ENCODE peak calls at places on chromosomes 1 and 21, in nine cellular contexts. U, F, L, B, T, E, R, M and A are unnamed samples.

GRCh38 chr21:14120091-14120734 is 90.5 kb downstream of the LIPI start:
- DNase-seq in U (peak), F (no peak), L (no peak), B (peak), T (no peak), E (no peak), R (no peak), M (peak), A (no peak)

GRCh38 chr1:51217101-51217500 is 19.0 kb upstream of the RNF11 start:
- DNase-seq in U (no peak), F (no peak), L (no peak), B (no peak), T (no peak), E (no peak), R (no peak), M (no peak), A (no peak)

GRCh38 chr1:153572569-153573015 is 6.9 kb upstream of the S100A2 start:
- DNase-seq in U (peak), F (no peak), L (peak), B (peak), T (peak), E (no peak), R (peak), M (peak), A (peak)

GRCh38 chr1:12143631-12144155 is 23.1 kb upstream of the TNFRSF1B start:
- DNase-seq in U (peak), F (no peak), L (peak), B (peak), T (no peak), E (peak), R (peak), M (peak), A (peak)

GRCh38 chr1:160797861-160798273 is 1.9 kb downstream of the LY9 start:
- DNase-seq in U (no peak), F (peak), L (no peak), B (no peak), T (no peak), E (no peak), R (no peak), M (no peak), A (no peak)

GRCh38 chr1:39398278-39399010 is 93.0 kb upstream of the BMP8A start:
- DNase-seq in U (peak), F (no peak), L (peak), B (peak), T (peak), E (peak), R (peak), M (peak), A (peak)

GRCh38 chr1:89823679-89824292 is 3.0 kb downstream of the LRRC8D start:
- DNase-seq in U (peak), F (no peak), L (no peak), B (no peak), T (no peak), E (no peak), R (no peak), M (no peak), A (no peak)

GRCh38 chr1:214933375-214933774 is 149.2 kb upstream of the KCNK2 start:
- DNase-seq in U (no peak), F (no peak), L (no peak), B (no peak), T (no peak), E (no peak), R (no peak), M (no peak), A (no peak)

GRCh38 chr1:37605806-37606474 is 10.2 kb upstream of the GNL2 start:
- DNase-seq in U (no peak), F (no peak), L (no peak), B (no peak), T (no peak), E (no peak), R (peak), M (no peak), A (no peak)

GRCh38 chr1:240999826-241000225 is 357.2 kb downstream of the RGS7 start:
- DNase-seq in U (no peak), F (no peak), L (no peak), B (no peak), T (no peak), E (no peak), R (no peak), M (no peak), A (no peak)

GRCh38 chr1:98277111-98277510 is 356.3 kb upstream of the DPYD start:
- DNase-seq in U (peak), F (no peak), L (no peak), B (peak), T (no peak), E (peak), R (no peak), M (no peak), A (no peak)

GRCh38 chr1:200029035-200029623 is 1.6 kb downstream of the NR5A2 start:
- DNase-seq in U (peak), F (no peak), L (no peak), B (peak), T (no peak), E (no peak), R (no peak), M (no peak), A (no peak)

GRCh38 chr21:16159213-16159970 is 429.6 kb downstream of the USP25 start:
- DNase-seq in U (no peak), F (no peak), L (no peak), B (no peak), T (no peak), E (peak), R (no peak), M (no peak), A (no peak)

GRCh38 chr1:65804584-65804983 is 11.9 kb downstream of the PDE4B start:
- DNase-seq in U (no peak), F (no peak), L (no peak), B (no peak), T (no peak), E (no peak), R (no peak), M (no peak), A (no peak)

GRCh38 chr1:180851995-180852887 is 60.5 kb upstream of the KIAA1614 start:
- DNase-seq in U (peak), F (no peak), L (no peak), B (no peak), T (no peak), E (no peak), R (no peak), M (no peak), A (no peak)

DNA sequence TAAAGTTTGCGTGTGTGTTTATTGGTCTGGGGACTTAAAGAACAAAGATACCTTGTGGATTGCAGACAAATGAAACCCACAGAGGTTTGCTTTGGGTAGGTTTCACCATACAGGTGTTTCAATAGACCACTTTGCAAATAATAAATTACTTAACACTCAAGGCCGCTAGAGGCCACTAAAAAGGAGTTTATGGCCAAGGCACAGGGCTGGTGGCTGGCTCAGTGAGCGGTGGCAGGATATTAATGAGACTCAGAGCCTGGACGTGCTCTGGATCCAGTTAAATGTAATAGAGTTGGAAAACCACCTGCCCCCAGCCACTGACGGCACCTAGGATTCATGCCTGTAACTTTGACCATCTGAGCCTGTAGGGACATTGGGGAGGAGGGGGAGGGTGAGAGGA is 44.5 kb downstream of the LRRC38 start:
- DNase-seq in U (peak), F (no peak), L (peak), B (peak), T (no peak), E (no peak), R (no peak), M (no peak), A (no peak)
- TF ChIP-seq CTCF in U (peak), F (no peak), L (no peak), B (peak), T (no peak), E (no peak), R (no peak), M (no peak), A (no peak)

DNA sequence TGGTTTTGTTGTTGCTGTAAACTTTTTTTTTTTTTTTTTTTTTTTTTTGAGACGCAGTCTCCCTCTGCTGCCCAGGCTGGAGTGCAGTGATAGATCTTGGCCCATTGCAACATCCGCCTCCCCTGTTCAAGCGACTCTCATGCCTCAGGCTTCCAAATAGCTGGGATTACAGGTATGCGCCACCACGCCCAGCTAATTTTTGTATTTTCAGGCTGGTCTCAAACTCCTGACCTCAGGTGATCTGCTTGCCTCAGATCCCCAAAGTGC is 78.9 kb upstream of the SLC45A1 start:
- DNase-seq in U (no peak), F (no peak), L (no peak), B (no peak), T (no peak), E (no peak), R (peak), M (no peak), A (no peak)
- TF ChIP-seq CTCF in U (peak), F (no peak), L (peak), B (no peak), T (peak), E (peak), R (no peak), M (no peak), A (peak)

DNA sequence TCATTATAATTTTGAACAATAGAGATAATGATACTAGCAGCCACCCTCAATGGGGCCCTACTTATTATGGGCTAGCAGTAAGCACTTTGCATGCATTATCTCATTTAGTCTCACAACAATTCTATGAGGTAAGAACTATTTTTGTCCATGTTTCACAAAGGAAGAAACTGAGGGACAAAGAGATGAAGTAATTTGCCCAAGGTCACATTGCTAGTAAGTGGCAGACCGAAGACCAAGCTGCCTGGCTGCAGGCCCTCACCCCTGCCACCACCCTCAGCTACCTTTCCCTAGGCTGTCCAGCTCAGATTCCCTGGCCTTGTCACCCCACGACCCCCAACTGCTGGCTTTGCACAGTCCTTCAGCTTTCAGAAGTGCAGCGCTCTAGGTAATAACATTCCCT is 39.6 kb downstream of the IRF2BP2 start:
- DNase-seq in U (no peak), F (no peak), L (no peak), B (no peak), T (no peak), E (no peak), R (no peak), M (no peak), A (no peak)
- TF ChIP-seq CTCF in U (no peak), F (no peak), L (no peak), B (no peak), T (no peak), E (no peak), R (no peak), M (no peak), A (no peak)

DNA sequence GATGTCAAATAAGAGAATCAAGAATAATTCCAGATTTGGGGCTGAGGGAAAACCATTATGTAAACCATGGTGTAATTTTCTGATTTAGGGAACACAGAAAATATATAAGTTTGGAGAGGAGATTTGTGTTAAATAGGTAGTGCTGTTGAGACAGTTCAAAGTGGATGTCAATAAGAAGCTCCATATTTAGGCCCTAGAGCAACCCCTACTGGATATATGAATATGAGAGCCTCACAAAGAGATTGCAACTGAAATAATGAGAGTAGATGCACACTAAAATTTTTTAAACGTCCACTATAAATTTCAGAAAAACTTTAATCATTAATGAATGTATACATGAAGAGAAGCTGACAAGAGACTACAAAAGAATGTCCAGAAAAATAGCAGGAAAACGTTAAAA is 1447.8 kb upstream of the PRMT6 start:
- DNase-seq in U (peak), F (no peak), L (no peak), B (peak), T (no peak), E (no peak), R (no peak), M (no peak), A (no peak)
- TF ChIP-seq CTCF in U (no peak), F (no peak), L (no peak), B (no peak), T (peak), E (no peak), R (no peak), M (no peak), A (no peak)

GRCh38 chr21:21232320-21232719 is 234.1 kb downstream of the NCAM2 start:
- DNase-seq in U (peak), F (no peak), L (no peak), B (no peak), T (no peak), E (peak), R (no peak), M (peak), A (no peak)
- TF ChIP-seq CTCF in U (peak), F (no peak), L (no peak), B (peak), T (peak), E (peak), R (no peak), M (no peak), A (no peak)

GRCh38 chr1:107196973-107197562 is 56.2 kb downstream of the NTNG1 start:
- DNase-seq in U (peak), F (no peak), L (no peak), B (no peak), T (no peak), E (no peak), R (no peak), M (peak), A (no peak)
- TF ChIP-seq CTCF in U (peak), F (no peak), L (peak), B (peak), T (peak), E (peak), R (no peak), M (peak), A (peak)

GRCh38 chr1:19403256-19403655 is 82.1 kb downstream of the CAPZB start:
- DNase-seq in U (no peak), F (no peak), L (no peak), B (no peak), T (no peak), E (no peak), R (peak), M (no peak), A (no peak)

GRCh38 chr1:19405761-19406481 is 79.4 kb downstream of the CAPZB start:
- DNase-seq in U (no peak), F (no peak), L (no peak), B (no peak), T (no peak), E (no peak), R (no peak), M (no peak), A (no peak)

GRCh38 chr1:19406680-19407079 is 78.7 kb downstream of the CAPZB start:
- DNase-seq in U (no peak), F (no peak), L (no peak), B (no peak), T (no peak), E (no peak), R (no peak), M (no peak), A (no peak)

GRCh38 chr1:19404748-19405147 is 80.6 kb downstream of the CAPZB start:
- DNase-seq in U (no peak), F (no peak), L (no peak), B (no peak), T (no peak), E (no peak), R (no peak), M (no peak), A (no peak)

DNA sequence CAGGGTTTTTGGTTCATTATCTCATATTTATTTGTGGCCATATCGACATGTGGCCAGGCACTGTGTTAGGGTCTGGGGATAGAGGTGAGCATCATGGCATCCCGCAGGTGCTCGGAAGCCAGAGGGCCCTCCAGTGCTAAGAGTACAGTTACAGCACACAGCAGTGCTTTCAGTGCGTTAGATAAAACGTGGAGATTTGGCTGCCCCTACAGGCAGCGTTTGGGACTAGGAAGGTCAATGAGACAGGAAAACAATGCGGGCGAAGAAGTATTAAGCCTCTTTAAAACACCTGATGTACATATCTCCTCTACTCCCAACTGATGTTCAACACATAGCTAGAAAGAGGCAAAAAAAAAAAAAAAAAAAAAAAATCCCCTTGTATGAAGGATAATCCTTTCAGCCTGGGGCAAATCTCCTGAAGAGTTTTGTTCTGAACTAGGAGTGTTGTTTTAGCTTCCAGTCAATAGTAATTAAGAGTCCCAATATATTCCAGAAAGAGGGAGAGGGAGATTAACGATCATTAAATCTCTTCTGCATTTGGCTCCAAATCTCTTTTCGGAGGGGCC is 80.1 kb downstream of the CAPZB start:
- DNase-seq in U (no peak), F (no peak), L (no peak), B (no peak), T (no peak), E (no peak), R (no peak), M (no peak), A (no peak)
- TF ChIP-seq CTCF in U (no peak), F (no peak), L (no peak), B (no peak), T (no peak), E (peak), R (peak), M (no peak), A (no peak)

GRCh38 chr1:31644560-31645273 is at the start of gene PEF1:
- DNase-seq in U (peak), F (peak), L (peak), B (peak), T (peak), E (peak), R (peak), M (peak), A (peak)
- TF ChIP-seq CTCF in U (no peak), F (no peak), L (no peak), B (no peak), T (no peak), E (no peak), R (no peak), M (no peak), A (no peak)

GRCh38 chr1:165289556-165289955 is 67.0 kb downstream of the LMX1A start:
- DNase-seq in U (no peak), F (no peak), L (no peak), B (no peak), T (no peak), E (no peak), R (no peak), M (no peak), A (no peak)

GRCh38 chr1:165287781-165288180 is 68.7 kb downstream of the LMX1A start:
- DNase-seq in U (no peak), F (no peak), L (no peak), B (no peak), T (no peak), E (no peak), R (no peak), M (no peak), A (no peak)

GRCh38 chr1:165287329-165287728 is 69.2 kb downstream of the LMX1A start:
- DNase-seq in U (no peak), F (no peak), L (no peak), B (no peak), T (no peak), E (no peak), R (no peak), M (no peak), A (no peak)

GRCh38 chr1:165288301-165289120 is 68.0 kb downstream of the LMX1A start:
- DNase-seq in U (peak), F (no peak), L (no peak), B (no peak), T (no peak), E (no peak), R (no peak), M (no peak), A (no peak)

DNA sequence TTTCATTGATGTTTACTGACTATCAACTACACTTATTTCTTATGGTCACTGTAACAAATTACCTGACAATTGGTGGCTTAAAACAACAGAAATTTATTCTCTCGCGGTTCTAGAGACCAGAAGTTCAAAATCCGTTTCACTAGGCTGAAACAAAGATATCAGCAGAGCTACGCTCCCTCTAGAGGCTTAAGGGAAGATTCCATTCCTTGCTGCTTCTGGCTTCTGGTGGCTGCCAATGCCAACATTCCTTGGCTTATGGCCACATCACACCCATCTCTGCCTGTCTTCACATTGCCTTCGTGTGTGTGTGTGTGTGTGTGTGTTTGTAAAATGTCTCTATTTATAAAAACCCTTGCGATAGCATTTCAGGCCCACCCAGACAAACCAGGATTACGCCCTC is 66.4 kb downstream of the LMX1A start:
- DNase-seq in U (peak), F (no peak), L (no peak), B (no peak), T (no peak), E (no peak), R (no peak), M (no peak), A (no peak)
- TF ChIP-seq CTCF in U (peak), F (no peak), L (no peak), B (no peak), T (peak), E (no peak), R (no peak), M (no peak), A (no peak)